ENCODE peak calls at places on chromosome 21, in seven cellular contexts. N is suprapubic skin, L is GM12878, E is transverse colon, P is SK-N-SH, Z is stomach, Y is K562. K is an unnamed sample.

GRCh38 chr21:37245151-37245550 is 22.0 kb downstream of the VPS26C start:
- DNase-seq in Y (no peak), P (no peak), N (no peak), L (no peak), Z (no peak), E (no peak), K (peak; percentile 45)

GRCh38 chr21:41170442-41170841 is 2.5 kb downstream of the BACE2 start:
- DNase-seq in E (peak; percentile 62), Z (peak; percentile 66), P (peak; percentile 62), Y (peak; percentile 45), N (no peak), L (no peak), K (no peak)

GRCh38 chr21:38990424-38990794 is 184.7 kb downstream of the ETS2 start:
- DNase-seq in E (peak; percentile 49), Y (no peak), L (no peak), P (peak; percentile 49), N (no peak), Z (peak; percentile 36), K (no peak)

GRCh38 chr21:45027241-45028196 is 46.9 kb upstream of the ADARB1 start:
- DNase-seq in N (no peak), Y (no peak), P (peak; percentile 19), L (no peak), E (no peak), Z (no peak), K (no peak)

GRCh38 chr21:44618504-44618903 is 6.6 kb downstream of the KRTAP10-8 start:
- DNase-seq in P (no peak), E (peak; percentile 22), L (no peak), N (no peak), Z (no peak), Y (no peak), K (peak; percentile 79)

GRCh38 chr21:14690886-14691285 is 144.8 kb upstream of the SAMSN1 start:
- DNase-seq in L (no peak), Y (no peak), N (no peak), E (no peak), Z (no peak), P (no peak), K (no peak)

GRCh38 chr21:37268186-37268503 is 1.0 kb upstream of the VPS26C start:
- DNase-seq in Z (no peak), L (no peak), Y (no peak), N (no peak), P (no peak), E (no peak), K (no peak)

GRCh38 chr21:45581322-45581712 is 39.1 kb upstream of the SLC19A1 start:
- DNase-seq in L (no peak), Y (no peak), E (peak; percentile 2), P (peak; percentile 21), N (peak; percentile 34), Z (peak; percentile 19), K (no peak)

GRCh38 chr21:44902268-44903053 is 18.2 kb downstream of the ITGB2 start:
- DNase-seq in N (no peak), L (no peak), Z (no peak), Y (no peak), E (no peak), P (no peak), K (no peak)

GRCh38 chr21:35025206-35026152 is 23.6 kb downstream of the RUNX1 start:
- DNase-seq in L (no peak), N (no peak), E (no peak), P (no peak), Z (no peak), Y (no peak), K (no peak)

GRCh38 chr21:14527690-14528652 is 18.1 kb downstream of the SAMSN1 start:
- DNase-seq in Z (no peak), L (no peak), P (no peak), Y (peak; percentile 60), N (no peak), E (no peak), K (no peak)

GRCh38 chr21:25733859-25734653 is 648 bp downstream of the ATP5PF start:
- DNase-seq in N (no peak), Z (no peak), P (peak; percentile 24), L (no peak), E (no peak), Y (peak; percentile 65), K (no peak)

GRCh38 chr21:41601573-41602371 is 93.8 kb upstream of the TMPRSS2 start:
- DNase-seq in N (peak; percentile 44), L (peak; percentile 16), Y (no peak), E (no peak), Z (peak; percentile 33), P (no peak), K (no peak)

GRCh38 chr21:39651206-39651605 is 38.5 kb downstream of the B3GALT5 start:
- DNase-seq in P (no peak), Z (no peak), L (no peak), E (no peak), Y (no peak), N (no peak), K (no peak)

GRCh38 chr21:37527716-37528115 is 161.1 kb downstream of the DYRK1A start:
- DNase-seq in L (no peak), P (no peak), E (no peak), Z (no peak), Y (no peak), N (no peak), K (peak; percentile 53)

GRCh38 chr21:27722095-27722494 is 755.2 kb upstream of the ADAMTS5 start:
- DNase-seq in Y (no peak), L (no peak), E (no peak), P (no peak), N (no peak), Z (no peak), K (no peak)
- TF ChIP-seq EP300 in Y (no peak), L (no peak), E (no peak), P (no peak), N (no peak), Z (no peak), K (no peak)

GRCh38 chr21:27764056-27764455 is 797.2 kb upstream of the ADAMTS5 start:
- DNase-seq in Z (no peak), E (no peak), L (no peak), N (no peak), P (no peak), Y (no peak), K (no peak)

GRCh38 chr21:27759091-27759659 is 792.3 kb upstream of the ADAMTS5 start:
- DNase-seq in Z (no peak), N (no peak), L (no peak), P (no peak), Y (no peak), E (peak; percentile 47), K (no peak)

GRCh38 chr21:27756191-27756590 is 789.3 kb upstream of the ADAMTS5 start:
- DNase-seq in P (no peak), E (no peak), N (no peak), L (no peak), Z (no peak), Y (no peak), K (no peak)

GRCh38 chr21:27761623-27762022 is 794.7 kb upstream of the ADAMTS5 start:
- DNase-seq in N (no peak), Y (no peak), L (no peak), E (no peak), P (no peak), Z (no peak), K (no peak)

DNA sequence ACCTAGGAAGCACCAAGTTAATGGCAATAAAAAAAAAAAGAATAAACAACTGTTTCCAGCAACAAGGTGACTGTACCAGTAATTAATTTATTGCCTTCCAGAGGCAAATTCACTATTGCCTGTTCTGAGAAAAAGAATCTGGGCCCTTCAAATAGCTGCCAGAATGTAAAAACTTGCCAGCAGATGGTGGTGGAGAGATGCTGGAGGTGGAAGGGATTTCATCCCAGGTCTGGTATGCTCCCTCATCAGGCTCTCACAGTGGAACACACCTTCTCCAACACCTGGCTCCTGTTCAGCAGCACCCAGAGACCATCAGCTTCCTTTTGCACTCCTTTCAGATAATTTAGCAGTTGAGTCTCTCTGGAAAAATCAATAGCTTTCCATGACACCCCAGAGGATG is 792.9 kb upstream of the ADAMTS5 start:
- DNase-seq in Y (no peak), Z (no peak), L (no peak), E (no peak), N (no peak), P (no peak), K (no peak)
- TF ChIP-seq CTCF in Y (no peak), Z (no peak), L (no peak), E (no peak), N (no peak), P (no peak), K (no peak)

GRCh38 chr21:33115586-33116541 is 45.9 kb downstream of the OLIG1 start:
- DNase-seq in E (no peak), L (no peak), Z (no peak), P (no peak), Y (no peak), N (no peak), K (no peak)
- TF ChIP-seq POLR2AphosphoS5 in E (no peak), L (no peak), Z (no peak), P (no peak), Y (no peak), N (no peak), K (no peak)

DNA sequence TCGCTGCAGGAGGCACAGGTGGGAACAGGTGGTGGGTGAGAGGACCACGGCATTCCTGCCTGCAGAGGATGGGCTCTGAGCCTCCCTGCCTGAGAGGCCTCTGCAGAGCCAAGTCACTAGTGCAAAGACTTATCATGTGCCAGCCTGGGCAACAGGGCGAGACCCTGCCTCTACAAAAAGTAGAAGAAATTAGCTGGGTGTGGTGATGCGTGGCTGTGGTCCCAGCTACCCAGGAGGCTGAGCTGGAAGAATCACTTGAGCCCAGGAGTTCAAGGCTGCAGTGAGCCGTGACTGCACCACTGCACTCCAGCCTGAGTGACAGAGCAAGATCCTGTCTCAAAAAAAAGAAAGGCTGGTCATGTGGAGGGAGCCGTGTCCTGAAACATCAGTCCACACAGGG is 46.4 kb downstream of the PKNOX1 start:
- DNase-seq in L (no peak), N (no peak), Z (no peak), Y (no peak), P (no peak), E (no peak), K (no peak)
- TF ChIP-seq EP300 in L (no peak), N (no peak), Z (no peak), Y (no peak), P (no peak), E (no peak), K (no peak)

K was measured in esophagus muscularis mucosa.